ENCODE peak calls at places on chromosome 11, in four cellular contexts. V is A549, L is HepG2, T is K562. D is an unnamed sample.

GRCh38 chr11:73034330-73034729 is 107.8 kb downstream of the FCHSD2 start:
- DNase-seq in T (no peak), V (no peak), L (no peak), D (no peak)

GRCh38 chr11:61972796-61973602 is 5.6 kb upstream of the FTH1 start:
- DNase-seq in T (no peak), V (no peak), L (peak; percentile 95), D (no peak)

GRCh38 chr11:100999756-101000155 is 129.9 kb downstream of the PGR start:
- DNase-seq in V (no peak), L (no peak), T (no peak), D (no peak)

GRCh38 chr11:44538375-44539054 is 26.9 kb upstream of the CD82 start:
- DNase-seq in T (peak; percentile 86), V (peak; percentile 91), L (peak; percentile 48), D (no peak)

GRCh38 chr11:74672956-74673895 is 58.0 kb downstream of the CHRDL2 start:
- DNase-seq in V (peak; percentile 86), L (no peak), T (no peak), D (no peak)

GRCh38 chr11:35553831-35554230 is 28.4 kb upstream of the PAMR1 start:
- DNase-seq in V (no peak), L (no peak), T (no peak), D (no peak)

GRCh38 chr11:96215094-96215782 is 127.8 kb downstream of the MAML2 start:
- DNase-seq in T (no peak), V (no peak), L (no peak), D (peak; percentile 72)

GRCh38 chr11:123137496-123138270 is 57.4 kb downstream of the CLMP start:
- DNase-seq in V (no peak), L (no peak), T (no peak), D (no peak)

GRCh38 chr11:102332611-102332994 is 14.4 kb upstream of the BIRC2 start:
- DNase-seq in T (no peak), L (no peak), V (no peak), D (no peak)

GRCh38 chr11:134068829-134069425 is at the start of gene JAM3:
- DNase-seq in T (peak; percentile 100), V (peak; percentile 74), L (peak; percentile 83), D (peak; percentile 25)

GRCh38 chr11:106076421-106076922 is 675 bp downstream of the KBTBD3 start:
- DNase-seq in L (no peak), V (no peak), T (no peak), D (no peak)

GRCh38 chr11:63868399-63869064 is 29.6 kb downstream of the MARK2 start:
- DNase-seq in V (no peak), L (no peak), T (no peak), D (no peak)

GRCh38 chr11:42025404-42025803 is 566.0 kb upstream of the LRRC4C start:
- DNase-seq in L (no peak), T (no peak), V (no peak), D (no peak)

GRCh38 chr11:70601861-70602575 is 203.7 kb downstream of the CTTN start:
- DNase-seq in T (no peak), V (no peak), L (no peak), D (no peak)

GRCh38 chr11:109783842-109784241 is 309.4 kb upstream of the ZC3H12C start:
- DNase-seq in T (no peak), L (no peak), V (no peak), D (peak; percentile 15)

GRCh38 chr11:68213135-68213515 is at the start of gene KMT5B:
- DNase-seq in V (no peak), T (no peak), L (no peak), D (no peak)

GRCh38 chr11:70082829-70083228 is 4.7 kb downstream of the ANO1 start:
- DNase-seq in V (no peak), T (no peak), L (no peak), D (no peak)

GRCh38 chr11:67289651-67290479 is 762 bp downstream of the ANKRD13D start:
- DNase-seq in T (no peak), L (no peak), V (no peak), D (no peak)

DNA sequence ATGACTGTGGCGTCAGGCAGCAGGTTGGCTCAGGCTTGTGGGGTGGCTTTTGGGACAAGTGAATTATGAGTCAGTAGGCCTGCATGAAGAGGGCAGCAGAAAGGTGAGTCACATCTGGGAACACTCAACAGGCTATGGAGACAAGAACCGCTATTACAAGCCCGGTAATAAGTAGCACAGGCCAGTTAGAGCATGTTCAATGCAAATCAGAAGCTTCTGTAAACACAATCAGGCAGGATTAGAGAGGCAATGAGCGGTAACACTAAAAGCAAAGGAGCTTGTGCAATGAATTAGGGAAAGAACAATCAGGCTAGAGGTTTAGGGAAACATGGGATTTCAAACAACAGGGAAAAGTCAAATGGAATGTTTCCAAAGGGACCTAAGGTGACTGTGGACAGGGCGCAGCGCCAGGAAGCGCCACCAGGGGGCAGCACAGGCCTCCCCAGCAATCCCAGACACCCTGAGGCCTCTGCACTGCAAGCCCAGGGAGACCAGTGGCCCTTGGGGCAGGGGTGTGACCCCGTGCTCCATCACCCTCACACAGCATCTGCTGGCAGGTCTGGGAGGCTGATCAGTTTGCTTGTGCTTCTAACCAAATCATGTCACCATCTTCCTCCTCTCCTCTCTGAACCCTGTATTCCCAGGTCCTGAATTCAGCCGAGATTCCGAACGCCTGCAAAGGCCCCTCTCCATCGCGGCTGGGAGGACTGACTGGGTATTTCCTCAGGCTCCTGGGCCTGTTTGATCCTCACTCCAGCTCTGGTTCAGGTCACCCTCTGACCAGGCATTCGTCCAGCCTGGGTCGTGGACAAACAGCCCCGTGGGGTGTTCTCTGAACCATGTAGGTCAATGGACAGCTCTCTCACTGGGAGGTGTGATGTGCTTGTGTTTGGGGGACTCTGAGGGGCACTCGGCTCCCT is 50.0 kb downstream of the C11orf58 start:
- DNase-seq in L (peak; percentile 49), V (peak; percentile 70), T (peak; percentile 80), D (no peak)
- TF ChIP-seq CHD4 in L (no peak), V (no peak), T (no peak), D (no peak)

GRCh38 chr11:121514401-121514981 is 61.7 kb upstream of the SORL1-AS1 start:
- DNase-seq in T (no peak), V (no peak), L (no peak), D (no peak)

GRCh38 chr11:121512468-121513465 is 60.0 kb upstream of the SORL1-AS1 start:
- DNase-seq in V (no peak), L (no peak), T (no peak), D (no peak)

GRCh38 chr11:121513807-121514206 is 61.0 kb upstream of the SORL1-AS1 start:
- DNase-seq in T (no peak), L (no peak), V (no peak), D (no peak)

GRCh38 chr11:121517996-121518395 is 65.2 kb upstream of the SORL1-AS1 start:
- DNase-seq in T (no peak), L (no peak), V (no peak), D (no peak)

GRCh38 chr11:121514998-121515671 is 62.4 kb upstream of the SORL1-AS1 start:
- DNase-seq in L (no peak), T (no peak), V (no peak), D (no peak)
- TF ChIP-seq CHD4 in L (no peak), T (no peak), V (no peak), D (no peak)

DNA sequence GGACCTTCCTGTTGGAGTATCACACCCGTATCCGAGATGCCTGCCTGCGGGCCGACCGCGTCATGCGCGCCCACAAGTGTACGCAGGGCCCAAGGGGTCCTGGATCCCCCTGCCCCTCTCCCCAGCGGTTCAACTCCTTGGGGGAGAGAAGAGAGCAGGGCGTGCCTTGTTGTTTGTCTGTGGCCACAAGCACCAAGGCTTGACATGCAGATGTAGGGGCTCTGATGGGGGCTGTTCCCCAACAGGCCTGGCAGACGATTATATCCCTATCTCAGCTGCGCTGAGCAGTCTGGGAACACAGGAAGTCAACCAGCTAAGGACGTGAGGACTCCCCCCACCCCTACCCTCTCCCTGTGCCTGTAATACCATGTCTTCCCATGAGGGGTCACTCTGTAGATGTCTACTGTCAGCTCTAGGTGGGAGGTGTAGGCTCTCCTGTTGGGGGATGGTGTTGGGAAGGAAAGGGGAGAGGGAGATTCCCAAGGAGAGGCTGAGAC is 6.8 kb downstream of the CFL1 start:
- DNase-seq in V (no peak), T (peak; percentile 67), L (no peak), D (no peak)
- TF ChIP-seq CHD4 in V (no peak), T (no peak), L (no peak), D (no peak)

DNA sequence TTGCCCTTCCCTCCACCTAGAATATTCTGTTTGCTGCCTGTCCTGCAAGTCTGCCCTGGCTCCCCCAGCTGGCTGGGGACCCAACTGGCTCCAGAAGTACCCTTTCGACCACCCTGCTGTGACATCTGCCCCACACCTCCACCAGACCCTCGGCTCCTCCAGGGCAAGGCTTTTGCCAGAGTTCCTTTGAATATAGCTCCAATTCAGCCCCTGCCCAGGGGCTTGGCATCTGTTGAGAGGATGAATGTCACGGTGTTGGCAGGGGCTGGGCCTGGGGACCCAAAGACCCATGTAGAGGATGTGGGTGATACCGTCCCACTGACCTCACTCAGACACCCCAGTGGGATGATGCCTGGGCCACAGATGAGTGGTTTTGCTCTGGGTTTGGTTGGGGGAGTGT is 4.0 kb downstream of the NLRP6 start:
- DNase-seq in V (no peak), L (no peak), T (no peak), D (no peak)
- TF ChIP-seq CHD4 in V (no peak), L (no peak), T (no peak), D (no peak)

DNA sequence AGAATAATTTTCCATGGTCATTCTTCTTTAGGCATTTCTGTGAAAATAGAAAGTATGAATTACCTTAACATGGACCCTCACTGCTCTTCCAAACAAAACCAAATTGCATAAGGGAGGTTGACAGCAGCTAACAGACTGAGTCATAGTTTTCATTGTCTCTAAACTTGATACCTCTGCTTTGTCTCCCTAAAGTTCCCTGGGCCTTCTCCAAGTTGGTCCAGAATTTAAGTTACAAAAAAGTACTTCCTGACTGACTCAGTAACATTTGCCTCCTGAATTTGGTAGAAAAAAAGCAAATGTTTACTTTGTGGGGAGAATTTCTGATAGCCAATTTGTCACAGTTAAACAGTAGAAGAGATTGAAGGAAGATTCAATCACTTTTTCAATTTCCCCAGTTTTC is 3.0 kb downstream of the OR8D1 start:
- DNase-seq in T (no peak), V (no peak), L (no peak), D (no peak)
- TF ChIP-seq CHD4 in T (no peak), V (no peak), L (no peak), D (no peak)

GRCh38 chr11:116192509-116193206 is 580.1 kb downstream of the BUD13 start:
- DNase-seq in L (no peak), V (no peak), T (no peak), D (no peak)
- TF ChIP-seq CHD4 in L (no peak), V (no peak), T (no peak), D (no peak)

GRCh38 chr11:16191212-16191851 is 165.0 kb downstream of the SOX6 start:
- DNase-seq in L (peak; percentile 9), V (no peak), T (no peak), D (no peak)
- TF ChIP-seq CHD4 in L (no peak), V (no peak), T (no peak), D (no peak)

DNA sequence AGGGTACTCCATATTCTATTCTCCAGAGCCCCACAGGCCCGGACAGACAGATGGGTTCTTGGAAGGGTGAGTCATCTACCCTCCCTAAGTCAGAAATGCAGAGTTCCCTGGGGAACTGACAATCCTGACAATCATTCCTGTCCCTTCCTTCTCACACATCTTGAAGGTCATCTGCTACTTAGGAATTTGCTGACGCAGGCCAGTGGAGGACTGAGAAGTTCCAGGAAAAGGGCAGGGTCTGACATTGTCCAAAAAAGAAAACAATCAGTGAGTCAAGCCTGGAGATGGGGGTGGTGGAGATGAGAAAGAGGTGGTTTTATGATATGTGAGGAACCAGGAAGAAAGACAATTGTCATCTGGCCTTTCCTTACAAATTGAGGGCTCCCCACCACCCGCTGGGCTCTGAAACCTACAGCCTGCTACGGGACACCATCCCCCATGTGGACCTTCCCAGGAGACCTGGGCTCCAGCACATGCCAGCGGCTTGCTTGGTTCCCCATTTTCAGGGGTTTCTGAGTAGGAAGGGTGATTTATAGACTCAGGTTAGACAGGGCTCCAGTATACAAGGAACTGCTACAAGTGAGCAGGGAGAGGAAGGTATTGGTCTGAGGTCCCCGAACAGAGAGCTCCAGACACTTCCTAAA is 12.9 kb downstream of the CD59 start:
- DNase-seq in L (no peak), V (peak; percentile 73), T (peak; percentile 64), D (no peak)
- TF ChIP-seq CHD4 in L (no peak), V (no peak), T (no peak), D (no peak)